ENCODE peak calls at places on chromosomes 1 and 21, in four cellular contexts. One of them, this sample, is unnamed.
A peak's percentile ranks its signal among the peaks of the same experiment; 100 is the strongest.

GRCh38 chr1:5495596-5496410 is 496.4 kb downstream of the NPHP4 start:
- DNase-seq in A549: no peak
- DNase-seq in IMR-90: no peak
- DNase-seq in GM12878: no peak
- DNase-seq in this sample: no peak

GRCh38 chr1:204335085-204335484 is 24.6 kb downstream of the PLEKHA6 start:
- DNase-seq in A549: no peak
- DNase-seq in IMR-90: no peak
- DNase-seq in GM12878: no peak
- DNase-seq in this sample: no peak

GRCh38 chr1:203860396-203860951 is 925 bp upstream of the SNRPE start:
- DNase-seq in A549: no peak
- DNase-seq in IMR-90: peak; percentile 10
- DNase-seq in GM12878: no peak
- DNase-seq in this sample: no peak

GRCh38 chr21:17650301-17650700 is 37.6 kb upstream of the BTG3 start:
- DNase-seq in A549: no peak
- DNase-seq in IMR-90: no peak
- DNase-seq in GM12878: no peak
- DNase-seq in this sample: no peak

GRCh38 chr1:2914702-2915101 is 106.6 kb upstream of the ACTRT2 start:
- DNase-seq in A549: no peak
- DNase-seq in IMR-90: no peak
- DNase-seq in GM12878: no peak
- DNase-seq in this sample: no peak

GRCh38 chr1:84724128-84724860 is 34.0 kb upstream of the SSX2IP start:
- DNase-seq in A549: peak; percentile 6
- DNase-seq in IMR-90: no peak
- DNase-seq in GM12878: no peak
- DNase-seq in this sample: peak; percentile 78

GRCh38 chr1:167166703-167167100 is 54.0 kb upstream of the POU2F1 start:
- DNase-seq in A549: no peak
- DNase-seq in IMR-90: no peak
- DNase-seq in GM12878: no peak
- DNase-seq in this sample: no peak

GRCh38 chr1:47179988-47180563 is 9.8 kb downstream of the PDZK1IP1 start:
- DNase-seq in A549: no peak
- DNase-seq in IMR-90: no peak
- DNase-seq in GM12878: no peak
- DNase-seq in this sample: no peak

GRCh38 chr1:84715620-84716019 is 25.4 kb upstream of the SSX2IP start:
- DNase-seq in A549: no peak
- DNase-seq in IMR-90: no peak
- DNase-seq in GM12878: no peak
- DNase-seq in this sample: peak; percentile 23

GRCh38 chr1:209816923-209817322 is 10.8 kb upstream of the UTP25 start:
- DNase-seq in A549: no peak
- DNase-seq in IMR-90: no peak
- DNase-seq in GM12878: no peak
- DNase-seq in this sample: no peak

GRCh38 chr1:71850936-71851335 is 431.4 kb downstream of the NEGR1 start:
- DNase-seq in A549: no peak
- DNase-seq in IMR-90: peak; percentile 17
- DNase-seq in GM12878: no peak
- DNase-seq in this sample: no peak

GRCh38 chr1:179939941-179940340 is 14.7 kb upstream of the CEP350 start:
- DNase-seq in A549: no peak
- DNase-seq in IMR-90: peak; percentile 16
- DNase-seq in GM12878: no peak
- DNase-seq in this sample: no peak

GRCh38 chr1:17437260-17438175 is 2.0 kb downstream of the RCC2 start:
- DNase-seq in A549: no peak
- DNase-seq in IMR-90: peak; percentile 36
- DNase-seq in GM12878: no peak
- DNase-seq in this sample: peak; percentile 92

GRCh38 chr1:236560213-236560771 is 36.5 kb downstream of the LGALS8 start:
- DNase-seq in A549: no peak
- DNase-seq in IMR-90: no peak
- DNase-seq in GM12878: no peak
- DNase-seq in this sample: no peak

GRCh38 chr1:228190182-228190581 is 17.7 kb upstream of the OBSCN start:
- DNase-seq in A549: no peak
- DNase-seq in IMR-90: no peak
- DNase-seq in GM12878: no peak
- DNase-seq in this sample: no peak

GRCh38 chr21:43364851-43365424 is 62.0 kb downstream of the SIK1 start:
- DNase-seq in A549: no peak
- DNase-seq in IMR-90: no peak
- DNase-seq in GM12878: no peak
- DNase-seq in this sample: no peak

GRCh38 chr1:8497196-8497878 is 179.4 kb downstream of the SLC45A1 start:
- DNase-seq in A549: no peak
- DNase-seq in IMR-90: peak; percentile 74
- DNase-seq in GM12878: no peak
- DNase-seq in this sample: no peak

GRCh38 chr1:204669579-204669978 is 16.0 kb downstream of the LRRN2 start:
- DNase-seq in A549: no peak
- DNase-seq in IMR-90: no peak
- DNase-seq in GM12878: no peak
- DNase-seq in this sample: no peak

GRCh38 chr1:185936641-185937040 is 202.4 kb downstream of the HMCN1 start:
- DNase-seq in A549: no peak
- DNase-seq in IMR-90: no peak
- DNase-seq in GM12878: no peak
- DNase-seq in this sample: no peak

GRCh38 chr1:151981178-151981525 is 12.5 kb downstream of the S100A10 start:
- DNase-seq in A549: no peak
- DNase-seq in IMR-90: no peak
- DNase-seq in GM12878: no peak
- DNase-seq in this sample: no peak

GRCh38 chr21:39523398-39523797 is 71.6 kb downstream of the SH3BGR start:
- DNase-seq in A549: no peak
- DNase-seq in IMR-90: no peak
- DNase-seq in GM12878: no peak
- DNase-seq in this sample: no peak

GRCh38 chr1:100597784-100598183 is 59.8 kb downstream of the GPR88 start:
- DNase-seq in A549: no peak
- DNase-seq in IMR-90: peak; percentile 22
- DNase-seq in GM12878: no peak
- DNase-seq in this sample: no peak

GRCh38 chr21:28393279-28393678 is 599.4 kb downstream of the LTN1 start:
- DNase-seq in A549: no peak
- DNase-seq in IMR-90: peak; percentile 21
- DNase-seq in GM12878: no peak
- DNase-seq in this sample: no peak

GRCh38 chr1:224623310-224623714 is 7.2 kb downstream of the CNIH3 start:
- DNase-seq in A549: no peak
- DNase-seq in IMR-90: peak; percentile 85
- DNase-seq in GM12878: no peak
- DNase-seq in this sample: no peak

GRCh38 chr21:17726047-17726446 is 93.1 kb downstream of the C21orf91 start:
- DNase-seq in A549: no peak
- DNase-seq in IMR-90: peak; percentile 7
- DNase-seq in GM12878: no peak
- DNase-seq in this sample: peak; percentile 12

GRCh38 chr1:34361121-34361520 is 184.4 kb downstream of the C1orf94 start:
- DNase-seq in A549: no peak
- DNase-seq in IMR-90: no peak
- DNase-seq in GM12878: no peak
- DNase-seq in this sample: no peak

GRCh38 chr1:151516031-151516511 is 4.9 kb downstream of the CGN start:
- DNase-seq in A549: no peak
- DNase-seq in IMR-90: no peak
- DNase-seq in GM12878: no peak
- DNase-seq in this sample: no peak

GRCh38 chr1:34547043-34547674 is 207.7 kb upstream of the GJB5 start:
- DNase-seq in A549: no peak
- DNase-seq in IMR-90: no peak
- DNase-seq in GM12878: no peak
- DNase-seq in this sample: no peak

GRCh38 chr1:15400627-15401026 is 9.1 kb upstream of the EFHD2 start:
- DNase-seq in A549: no peak
- DNase-seq in IMR-90: no peak
- DNase-seq in GM12878: no peak
- DNase-seq in this sample: no peak

GRCh38 chr1:43978551-43979260 is at the start of gene B4GALT2:
- DNase-seq in A549: no peak
- DNase-seq in IMR-90: no peak
- DNase-seq in GM12878: no peak
- DNase-seq in this sample: peak; percentile 91

GRCh38 chr1:99606306-99606705 is 39.6 kb upstream of the PALMD start:
- DNase-seq in A549: no peak
- DNase-seq in IMR-90: peak; percentile 75
- DNase-seq in GM12878: no peak
- DNase-seq in this sample: no peak

GRCh38 chr1:66624412-66625060 is 90.6 kb downstream of the SGIP1 start:
- DNase-seq in A549: no peak
- DNase-seq in IMR-90: peak; percentile 77
- DNase-seq in GM12878: no peak
- DNase-seq in this sample: no peak

GRCh38 chr1:68107771-68108170 is 57.3 kb upstream of the DIRAS3 start:
- DNase-seq in A549: no peak
- DNase-seq in IMR-90: peak; percentile 60
- DNase-seq in GM12878: no peak
- DNase-seq in this sample: no peak
- TF ChIP-seq ELK1 in A549: no peak
- TF ChIP-seq ELK1 in IMR-90: no peak
- TF ChIP-seq ELK1 in GM12878: no peak
- TF ChIP-seq ELK1 in this sample: no peak

GRCh38 chr1:206723500-206724472 is 39.1 kb downstream of the MAPKAPK2 start:
- DNase-seq in A549: peak; percentile 78
- DNase-seq in IMR-90: peak; percentile 86
- DNase-seq in GM12878: no peak
- DNase-seq in this sample: no peak

GRCh38 chr1:206722751-206723499 is 38.2 kb downstream of the MAPKAPK2 start:
- DNase-seq in A549: no peak
- DNase-seq in IMR-90: no peak
- DNase-seq in GM12878: no peak
- DNase-seq in this sample: no peak

GRCh38 chr1:206728588-206728987 is 42.0 kb upstream of the IL19 start:
- DNase-seq in A549: no peak
- DNase-seq in IMR-90: no peak
- DNase-seq in GM12878: no peak
- DNase-seq in this sample: no peak

GRCh38 chr1:206727981-206728380 is 42.6 kb upstream of the IL19 start:
- DNase-seq in A549: no peak
- DNase-seq in IMR-90: no peak
- DNase-seq in GM12878: no peak
- DNase-seq in this sample: no peak

DNA sequence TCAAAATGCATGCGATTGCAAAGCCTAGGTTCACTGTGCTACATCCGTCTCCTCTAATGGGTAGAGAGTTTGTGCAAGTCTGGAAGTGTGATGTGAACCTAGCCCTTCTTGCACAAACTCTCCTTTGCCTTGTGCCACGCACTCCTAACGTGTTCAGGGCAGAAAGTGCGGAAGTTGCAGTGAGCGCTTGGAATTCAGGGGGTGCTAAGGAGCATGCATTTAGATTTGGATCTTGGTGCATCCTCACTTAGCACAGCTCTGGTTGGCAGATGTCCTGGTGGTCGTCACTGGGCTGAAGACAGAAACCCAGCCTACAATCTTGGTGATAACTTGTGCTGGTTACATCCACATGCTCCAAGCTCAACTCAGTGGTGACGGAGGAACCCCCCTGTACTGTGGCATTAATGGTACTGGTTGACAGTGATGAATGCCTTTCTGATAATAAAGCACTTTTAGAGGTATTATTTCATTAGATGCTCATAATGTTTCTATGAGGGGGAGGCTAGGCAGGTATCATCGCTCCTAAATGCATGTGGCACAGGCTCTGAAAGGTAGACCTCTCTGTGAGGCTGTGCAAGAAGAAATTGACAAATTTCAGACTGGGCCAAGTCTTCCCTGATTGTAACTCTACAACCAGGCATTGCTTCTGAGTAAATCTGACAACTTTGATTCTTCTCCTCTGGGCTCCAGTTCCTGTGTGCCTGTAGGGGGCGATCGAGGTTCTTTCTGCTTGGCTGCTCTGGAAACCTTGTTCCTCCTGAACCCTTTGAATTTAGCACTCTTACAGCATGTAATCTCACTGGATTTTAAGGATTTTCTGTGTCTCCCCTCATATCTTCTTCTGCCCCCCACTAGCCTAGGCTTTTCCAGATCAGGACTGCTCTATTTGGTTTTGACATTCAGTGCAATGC is 40.6 kb downstream of the MAPKAPK2 start:
- DNase-seq in A549: peak; percentile 57
- DNase-seq in IMR-90: peak; percentile 51
- DNase-seq in GM12878: no peak
- DNase-seq in this sample: peak; percentile 69
- TF ChIP-seq ELK1 in A549: no peak
- TF ChIP-seq ELK1 in IMR-90: no peak
- TF ChIP-seq ELK1 in GM12878: no peak
- TF ChIP-seq ELK1 in this sample: no peak

GRCh38 chr1:111318483-111319000 is 27.9 kb downstream of the CHIA start:
- DNase-seq in A549: no peak
- DNase-seq in IMR-90: no peak
- DNase-seq in GM12878: no peak
- DNase-seq in this sample: no peak

GRCh38 chr1:111323231-111323630 is 32.6 kb downstream of the CHIA start:
- DNase-seq in A549: no peak
- DNase-seq in IMR-90: no peak
- DNase-seq in GM12878: no peak
- DNase-seq in this sample: no peak

GRCh38 chr1:111320066-111320879 is 29.6 kb downstream of the CHIA start:
- DNase-seq in A549: no peak
- DNase-seq in IMR-90: no peak
- DNase-seq in GM12878: no peak
- DNase-seq in this sample: no peak
- TF ChIP-seq ELK1 in A549: no peak
- TF ChIP-seq ELK1 in IMR-90: no peak
- TF ChIP-seq ELK1 in GM12878: no peak
- TF ChIP-seq ELK1 in this sample: no peak

GRCh38 chr1:225700889-225701465 is 48.1 kb upstream of the ENAH start:
- DNase-seq in A549: no peak
- DNase-seq in IMR-90: peak; percentile 41
- DNase-seq in GM12878: no peak
- DNase-seq in this sample: peak; percentile 43

GRCh38 chr1:225695578-225696332 is 42.8 kb upstream of the ENAH start:
- DNase-seq in A549: no peak
- DNase-seq in IMR-90: peak; percentile 38
- DNase-seq in GM12878: no peak
- DNase-seq in this sample: no peak

GRCh38 chr1:225697437-225697836 is 44.5 kb upstream of the ENAH start:
- DNase-seq in A549: no peak
- DNase-seq in IMR-90: no peak
- DNase-seq in GM12878: no peak
- DNase-seq in this sample: no peak

GRCh38 chr1:225699336-225699735 is 46.4 kb upstream of the ENAH start:
- DNase-seq in A549: no peak
- DNase-seq in IMR-90: no peak
- DNase-seq in GM12878: no peak
- DNase-seq in this sample: no peak

GRCh38 chr1:225700164-225700740 is 47.3 kb upstream of the ENAH start:
- DNase-seq in A549: peak; percentile 89
- DNase-seq in IMR-90: peak; percentile 98
- DNase-seq in GM12878: no peak
- DNase-seq in this sample: no peak
- TF ChIP-seq ELK1 in A549: no peak
- TF ChIP-seq ELK1 in IMR-90: no peak
- TF ChIP-seq ELK1 in GM12878: no peak
- TF ChIP-seq ELK1 in this sample: no peak

This sample was measured in K562.